ENCODE peak calls at places on chromosome 9, in eight cellular contexts. I is cardiac fibroblast; J is A172; O is NCI-H1694 treated with DMSO at 0.1 percent for 48 hours; D is stimulated activated CD4-positive, alpha-beta T cell treated with anti-CD3 and anti-CD28 coated beads, Interleukin-4, amount 100 ng/mL, for 1 hour; Z is T-helper 2 cell; P is glutamatergic neuron; W is aorta. H is an unnamed sample.

GRCh38 chr9:131631254-131631653 is 85.9 kb downstream of the PRRT1B start:
- DNase-seq in I (no peak), J (no peak), O (no peak), D (no peak), Z (no peak), P (peak), W (no peak), H (no peak)

GRCh38 chr9:136311433-136312375 is 7.8 kb upstream of the CCDC187 start:
- DNase-seq in I (no peak), J (no peak), O (peak), D (no peak), Z (no peak), P (peak), W (no peak), H (no peak)

GRCh38 chr9:124941689-124942561 is 1.0 kb upstream of the GOLGA1 start:
- DNase-seq in I (peak), J (peak), O (no peak), D (peak), Z (peak), P (peak), W (peak), H (no peak)

GRCh38 chr9:78491402-78491801 is 194.5 kb downstream of the PSAT1 start:
- DNase-seq in I (no peak), J (no peak), O (no peak), D (no peak), Z (no peak), P (no peak), W (no peak), H (no peak)

GRCh38 chr9:136484153-136485048 is 1.6 kb upstream of the SEC16A start:
- DNase-seq in I (no peak), J (no peak), O (no peak), D (peak), Z (no peak), P (no peak), W (peak), H (no peak)

GRCh38 chr9:131839281-131840084 is 99.6 kb upstream of the RAPGEF1 start:
- DNase-seq in I (peak), J (peak), O (no peak), D (peak), Z (peak), P (peak), W (no peak), H (no peak)

GRCh38 chr9:8188720-8189407 is 389.3 kb upstream of the DMAC1 start:
- DNase-seq in I (no peak), J (peak), O (no peak), D (no peak), Z (no peak), P (no peak), W (no peak), H (no peak)

GRCh38 chr9:136847065-136847826 is 2.0 kb upstream of the PHPT1 start:
- DNase-seq in I (peak), J (no peak), O (peak), D (peak), Z (no peak), P (peak), W (peak), H (no peak)

GRCh38 chr9:5553211-5553610 is 42.9 kb downstream of the PDCD1LG2 start:
- DNase-seq in I (peak), J (peak), O (no peak), D (no peak), Z (no peak), P (no peak), W (no peak), H (no peak)

GRCh38 chr9:38228331-38229122 is 159.5 kb upstream of the SHB start:
- DNase-seq in I (no peak), J (no peak), O (peak), D (no peak), Z (no peak), P (no peak), W (no peak), H (no peak)

GRCh38 chr9:124011460-124012301 is at the start of gene LHX2:
- DNase-seq in I (peak), J (peak), O (peak), D (peak), Z (no peak), P (peak), W (no peak), H (peak)

GRCh38 chr9:88826651-88827245 is 164.5 kb upstream of the S1PR3 start:
- DNase-seq in I (peak), J (peak), O (no peak), D (no peak), Z (no peak), P (no peak), W (no peak), H (no peak)

GRCh38 chr9:27945386-27945785 is 372.1 kb upstream of the C9orf72 start:
- DNase-seq in I (no peak), J (peak), O (no peak), D (no peak), Z (no peak), P (no peak), W (no peak), H (no peak)

GRCh38 chr9:101121836-101122399 is 93.4 kb downstream of the PLPPR1 start:
- DNase-seq in I (no peak), J (no peak), O (no peak), D (no peak), Z (no peak), P (no peak), W (no peak), H (no peak)

GRCh38 chr9:21317956-21318923 is 13.1 kb upstream of the IFNA5 start:
- DNase-seq in I (peak), J (peak), O (peak), D (peak), Z (no peak), P (peak), W (peak), H (peak)

GRCh38 chr9:91378695-91379127 is 17.0 kb upstream of the AUH start:
- DNase-seq in I (peak), J (peak), O (no peak), D (no peak), Z (no peak), P (no peak), W (no peak), H (no peak)

GRCh38 chr9:124315856-124316255 is 58.1 kb downstream of the NEK6 start:
- DNase-seq in I (no peak), J (no peak), O (no peak), D (no peak), Z (no peak), P (no peak), W (no peak), H (no peak)

GRCh38 chr9:29211003-29211584 is 1637.8 kb upstream of the C9orf72 start:
- DNase-seq in I (no peak), J (no peak), O (no peak), D (no peak), Z (no peak), P (no peak), W (no peak), H (no peak)

GRCh38 chr9:133656211-133657119 is 20.3 kb downstream of the DBH start:
- DNase-seq in I (no peak), J (no peak), O (no peak), D (peak), Z (no peak), P (no peak), W (no peak), H (no peak)

GRCh38 chr9:118650407-118650806 is 718.8 kb downstream of the BRINP1 start:
- DNase-seq in I (no peak), J (no peak), O (no peak), D (no peak), Z (no peak), P (no peak), W (no peak), H (no peak)

GRCh38 chr9:124357591-124358361 is 57.5 kb downstream of the PSMB7 start:
- DNase-seq in I (no peak), J (no peak), O (peak), D (no peak), Z (no peak), P (no peak), W (no peak), H (no peak)

GRCh38 chr9:110571801-110572490 is 7.6 kb downstream of the SVEP1 start:
- DNase-seq in I (no peak), J (no peak), O (no peak), D (no peak), Z (no peak), P (no peak), W (no peak), H (no peak)